ENCODE peak calls at places on chromosome 22, in seven cellular contexts. One of them, this sample, is unnamed.

GRCh38 chr22:23305321-23305910 is 125.1 kb downstream of the BCR start:
- DNase-seq in effector CD4-positive, alpha-beta T cell: no peak
- DNase-seq in RWPE1: no peak
- DNase-seq in activated CD4-positive, alpha-beta T cell treated with anti-CD3 and anti-CD28 coated beads, Interleukin-2, amount 50 U/mL, for 1 hour: no peak
- DNase-seq in putamen: no peak
- DNase-seq in activated naive CD4-positive, alpha-beta T cell: no peak
- DNase-seq in left ventricle myocardium superior: no peak
- DNase-seq in this sample: peak

GRCh38 chr22:44289429-44290171 is 23.2 kb downstream of the SHISAL1 start:
- DNase-seq in RWPE1: no peak
- DNase-seq in effector CD4-positive, alpha-beta T cell: no peak
- DNase-seq in activated CD4-positive, alpha-beta T cell treated with anti-CD3 and anti-CD28 coated beads, Interleukin-2, amount 50 U/mL, for 1 hour: no peak
- DNase-seq in activated naive CD4-positive, alpha-beta T cell: no peak
- DNase-seq in left ventricle myocardium superior: no peak
- DNase-seq in putamen: no peak
- DNase-seq in this sample: no peak

GRCh38 chr22:41833369-41834004 is 582 bp downstream of the SREBF2 start:
- DNase-seq in activated CD4-positive, alpha-beta T cell treated with anti-CD3 and anti-CD28 coated beads, Interleukin-2, amount 50 U/mL, for 1 hour: peak
- DNase-seq in putamen: peak
- DNase-seq in activated naive CD4-positive, alpha-beta T cell: no peak
- DNase-seq in RWPE1: no peak
- DNase-seq in left ventricle myocardium superior: peak
- DNase-seq in effector CD4-positive, alpha-beta T cell: peak
- DNase-seq in this sample: peak

GRCh38 chr22:46861968-46862367 is 99.5 kb downstream of the TBC1D22A start:
- DNase-seq in activated CD4-positive, alpha-beta T cell treated with anti-CD3 and anti-CD28 coated beads, Interleukin-2, amount 50 U/mL, for 1 hour: no peak
- DNase-seq in left ventricle myocardium superior: no peak
- DNase-seq in putamen: no peak
- DNase-seq in RWPE1: no peak
- DNase-seq in effector CD4-positive, alpha-beta T cell: no peak
- DNase-seq in activated naive CD4-positive, alpha-beta T cell: no peak
- DNase-seq in this sample: no peak

GRCh38 chr22:28207281-28208030 is 288.4 kb upstream of the PITPNB start:
- DNase-seq in activated CD4-positive, alpha-beta T cell treated with anti-CD3 and anti-CD28 coated beads, Interleukin-2, amount 50 U/mL, for 1 hour: no peak
- DNase-seq in effector CD4-positive, alpha-beta T cell: no peak
- DNase-seq in activated naive CD4-positive, alpha-beta T cell: no peak
- DNase-seq in putamen: no peak
- DNase-seq in RWPE1: no peak
- DNase-seq in left ventricle myocardium superior: no peak
- DNase-seq in this sample: peak

GRCh38 chr22:47629273-47629711 is 866.8 kb downstream of the TBC1D22A start:
- DNase-seq in putamen: no peak
- DNase-seq in effector CD4-positive, alpha-beta T cell: no peak
- DNase-seq in activated naive CD4-positive, alpha-beta T cell: no peak
- DNase-seq in RWPE1: no peak
- DNase-seq in activated CD4-positive, alpha-beta T cell treated with anti-CD3 and anti-CD28 coated beads, Interleukin-2, amount 50 U/mL, for 1 hour: no peak
- DNase-seq in left ventricle myocardium superior: no peak
- DNase-seq in this sample: no peak

GRCh38 chr22:24836282-24836681 is 30.3 kb downstream of the SGSM1 start:
- DNase-seq in effector CD4-positive, alpha-beta T cell: no peak
- DNase-seq in activated naive CD4-positive, alpha-beta T cell: no peak
- DNase-seq in RWPE1: no peak
- DNase-seq in putamen: no peak
- DNase-seq in activated CD4-positive, alpha-beta T cell treated with anti-CD3 and anti-CD28 coated beads, Interleukin-2, amount 50 U/mL, for 1 hour: no peak
- DNase-seq in left ventricle myocardium superior: no peak
- DNase-seq in this sample: no peak

GRCh38 chr22:25749420-25750169 is 7.6 kb downstream of the MYO18B start:
- DNase-seq in effector CD4-positive, alpha-beta T cell: no peak
- DNase-seq in RWPE1: no peak
- DNase-seq in left ventricle myocardium superior: no peak
- DNase-seq in activated CD4-positive, alpha-beta T cell treated with anti-CD3 and anti-CD28 coated beads, Interleukin-2, amount 50 U/mL, for 1 hour: no peak
- DNase-seq in activated naive CD4-positive, alpha-beta T cell: no peak
- DNase-seq in putamen: no peak
- DNase-seq in this sample: no peak

GRCh38 chr22:35617137-35617755 is at the start of gene MB:
- DNase-seq in RWPE1: no peak
- DNase-seq in activated naive CD4-positive, alpha-beta T cell: no peak
- DNase-seq in putamen: no peak
- DNase-seq in effector CD4-positive, alpha-beta T cell: no peak
- DNase-seq in left ventricle myocardium superior: peak
- DNase-seq in activated CD4-positive, alpha-beta T cell treated with anti-CD3 and anti-CD28 coated beads, Interleukin-2, amount 50 U/mL, for 1 hour: no peak
- DNase-seq in this sample: no peak

GRCh38 chr22:31477329-31477728 is 12.3 kb downstream of the EIF4ENIF1 start:
- DNase-seq in putamen: no peak
- DNase-seq in activated naive CD4-positive, alpha-beta T cell: no peak
- DNase-seq in effector CD4-positive, alpha-beta T cell: no peak
- DNase-seq in left ventricle myocardium superior: no peak
- DNase-seq in RWPE1: no peak
- DNase-seq in activated CD4-positive, alpha-beta T cell treated with anti-CD3 and anti-CD28 coated beads, Interleukin-2, amount 50 U/mL, for 1 hour: no peak
- DNase-seq in this sample: no peak

GRCh38 chr22:30240541-30241417 is 5.8 kb downstream of the LIF start:
- DNase-seq in putamen: no peak
- DNase-seq in RWPE1: no peak
- DNase-seq in left ventricle myocardium superior: no peak
- DNase-seq in activated naive CD4-positive, alpha-beta T cell: no peak
- DNase-seq in effector CD4-positive, alpha-beta T cell: no peak
- DNase-seq in activated CD4-positive, alpha-beta T cell treated with anti-CD3 and anti-CD28 coated beads, Interleukin-2, amount 50 U/mL, for 1 hour: no peak
- DNase-seq in this sample: no peak

GRCh38 chr22:23243006-23243573 is 62.8 kb downstream of the BCR start:
- DNase-seq in RWPE1: no peak
- DNase-seq in effector CD4-positive, alpha-beta T cell: peak
- DNase-seq in activated naive CD4-positive, alpha-beta T cell: no peak
- DNase-seq in left ventricle myocardium superior: no peak
- DNase-seq in putamen: no peak
- DNase-seq in activated CD4-positive, alpha-beta T cell treated with anti-CD3 and anti-CD28 coated beads, Interleukin-2, amount 50 U/mL, for 1 hour: peak
- DNase-seq in this sample: no peak

GRCh38 chr22:31905356-31905755 is 39.0 kb upstream of the YWHAH start:
- DNase-seq in activated naive CD4-positive, alpha-beta T cell: no peak
- DNase-seq in effector CD4-positive, alpha-beta T cell: no peak
- DNase-seq in putamen: no peak
- DNase-seq in left ventricle myocardium superior: no peak
- DNase-seq in activated CD4-positive, alpha-beta T cell treated with anti-CD3 and anti-CD28 coated beads, Interleukin-2, amount 50 U/mL, for 1 hour: no peak
- DNase-seq in RWPE1: no peak
- DNase-seq in this sample: no peak

GRCh38 chr22:20441631-20442484 is 4.2 kb upstream of the SCARF2 start:
- DNase-seq in effector CD4-positive, alpha-beta T cell: no peak
- DNase-seq in activated naive CD4-positive, alpha-beta T cell: no peak
- DNase-seq in putamen: no peak
- DNase-seq in activated CD4-positive, alpha-beta T cell treated with anti-CD3 and anti-CD28 coated beads, Interleukin-2, amount 50 U/mL, for 1 hour: no peak
- DNase-seq in RWPE1: no peak
- DNase-seq in left ventricle myocardium superior: peak
- DNase-seq in this sample: no peak

GRCh38 chr22:30312053-30312452 is 14.7 kb downstream of the TBC1D10A start:
- DNase-seq in effector CD4-positive, alpha-beta T cell: no peak
- DNase-seq in activated CD4-positive, alpha-beta T cell treated with anti-CD3 and anti-CD28 coated beads, Interleukin-2, amount 50 U/mL, for 1 hour: no peak
- DNase-seq in RWPE1: peak
- DNase-seq in left ventricle myocardium superior: no peak
- DNase-seq in activated naive CD4-positive, alpha-beta T cell: no peak
- DNase-seq in putamen: no peak
- DNase-seq in this sample: peak

GRCh38 chr22:40215266-40215665 is 37.5 kb downstream of the TNRC6B start:
- DNase-seq in RWPE1: no peak
- DNase-seq in left ventricle myocardium superior: peak
- DNase-seq in putamen: no peak
- DNase-seq in activated CD4-positive, alpha-beta T cell treated with anti-CD3 and anti-CD28 coated beads, Interleukin-2, amount 50 U/mL, for 1 hour: no peak
- DNase-seq in activated naive CD4-positive, alpha-beta T cell: no peak
- DNase-seq in effector CD4-positive, alpha-beta T cell: no peak
- DNase-seq in this sample: no peak

GRCh38 chr22:44520695-44521094 is 22.7 kb upstream of the RTL6 start:
- DNase-seq in putamen: no peak
- DNase-seq in effector CD4-positive, alpha-beta T cell: no peak
- DNase-seq in activated naive CD4-positive, alpha-beta T cell: no peak
- DNase-seq in activated CD4-positive, alpha-beta T cell treated with anti-CD3 and anti-CD28 coated beads, Interleukin-2, amount 50 U/mL, for 1 hour: no peak
- DNase-seq in left ventricle myocardium superior: no peak
- DNase-seq in RWPE1: no peak
- DNase-seq in this sample: no peak

GRCh38 chr22:36486619-36487384 is 5.4 kb upstream of the TXN2 start:
- DNase-seq in activated naive CD4-positive, alpha-beta T cell: no peak
- DNase-seq in putamen: no peak
- DNase-seq in activated CD4-positive, alpha-beta T cell treated with anti-CD3 and anti-CD28 coated beads, Interleukin-2, amount 50 U/mL, for 1 hour: peak
- DNase-seq in effector CD4-positive, alpha-beta T cell: peak
- DNase-seq in left ventricle myocardium superior: no peak
- DNase-seq in RWPE1: no peak
- DNase-seq in this sample: peak

GRCh38 chr22:24435323-24435645 is 7.9 kb downstream of the ADORA2A start:
- DNase-seq in RWPE1: no peak
- DNase-seq in left ventricle myocardium superior: no peak
- DNase-seq in activated CD4-positive, alpha-beta T cell treated with anti-CD3 and anti-CD28 coated beads, Interleukin-2, amount 50 U/mL, for 1 hour: no peak
- DNase-seq in activated naive CD4-positive, alpha-beta T cell: no peak
- DNase-seq in effector CD4-positive, alpha-beta T cell: no peak
- DNase-seq in putamen: no peak
- DNase-seq in this sample: no peak

GRCh38 chr22:47006433-47006832 is 244.0 kb downstream of the TBC1D22A start:
- DNase-seq in activated CD4-positive, alpha-beta T cell treated with anti-CD3 and anti-CD28 coated beads, Interleukin-2, amount 50 U/mL, for 1 hour: no peak
- DNase-seq in left ventricle myocardium superior: no peak
- DNase-seq in effector CD4-positive, alpha-beta T cell: no peak
- DNase-seq in RWPE1: no peak
- DNase-seq in activated naive CD4-positive, alpha-beta T cell: no peak
- DNase-seq in putamen: no peak
- DNase-seq in this sample: no peak

GRCh38 chr22:36026741-36027140 is 1.9 kb downstream of the RBFOX2 start:
- DNase-seq in effector CD4-positive, alpha-beta T cell: no peak
- DNase-seq in putamen: no peak
- DNase-seq in activated CD4-positive, alpha-beta T cell treated with anti-CD3 and anti-CD28 coated beads, Interleukin-2, amount 50 U/mL, for 1 hour: no peak
- DNase-seq in RWPE1: no peak
- DNase-seq in left ventricle myocardium superior: no peak
- DNase-seq in activated naive CD4-positive, alpha-beta T cell: no peak
- DNase-seq in this sample: peak

GRCh38 chr22:32411829-32412592 is at the start of gene RTCB:
- DNase-seq in activated CD4-positive, alpha-beta T cell treated with anti-CD3 and anti-CD28 coated beads, Interleukin-2, amount 50 U/mL, for 1 hour: peak
- DNase-seq in putamen: peak
- DNase-seq in left ventricle myocardium superior: peak
- DNase-seq in RWPE1: peak
- DNase-seq in effector CD4-positive, alpha-beta T cell: peak
- DNase-seq in activated naive CD4-positive, alpha-beta T cell: peak
- DNase-seq in this sample: peak

GRCh38 chr22:44449061-44449682 is 48.9 kb downstream of the RTL6 start:
- DNase-seq in left ventricle myocardium superior: no peak
- DNase-seq in putamen: no peak
- DNase-seq in effector CD4-positive, alpha-beta T cell: no peak
- DNase-seq in activated naive CD4-positive, alpha-beta T cell: no peak
- DNase-seq in RWPE1: peak
- DNase-seq in activated CD4-positive, alpha-beta T cell treated with anti-CD3 and anti-CD28 coated beads, Interleukin-2, amount 50 U/mL, for 1 hour: no peak
- DNase-seq in this sample: peak

GRCh38 chr22:32311551-32312071 is 46.1 kb upstream of the RFPL3 start:
- DNase-seq in activated CD4-positive, alpha-beta T cell treated with anti-CD3 and anti-CD28 coated beads, Interleukin-2, amount 50 U/mL, for 1 hour: no peak
- DNase-seq in putamen: no peak
- DNase-seq in RWPE1: no peak
- DNase-seq in effector CD4-positive, alpha-beta T cell: no peak
- DNase-seq in activated naive CD4-positive, alpha-beta T cell: no peak
- DNase-seq in left ventricle myocardium superior: no peak
- DNase-seq in this sample: no peak

GRCh38 chr22:50272103-50272782 is 2.1 kb upstream of the MAPK11 start:
- DNase-seq in activated CD4-positive, alpha-beta T cell treated with anti-CD3 and anti-CD28 coated beads, Interleukin-2, amount 50 U/mL, for 1 hour: no peak
- DNase-seq in putamen: no peak
- DNase-seq in activated naive CD4-positive, alpha-beta T cell: no peak
- DNase-seq in RWPE1: no peak
- DNase-seq in left ventricle myocardium superior: no peak
- DNase-seq in effector CD4-positive, alpha-beta T cell: no peak
- DNase-seq in this sample: no peak

GRCh38 chr22:27724181-27724580 is 77.4 kb downstream of the MN1 start:
- DNase-seq in effector CD4-positive, alpha-beta T cell: no peak
- DNase-seq in activated naive CD4-positive, alpha-beta T cell: no peak
- DNase-seq in activated CD4-positive, alpha-beta T cell treated with anti-CD3 and anti-CD28 coated beads, Interleukin-2, amount 50 U/mL, for 1 hour: no peak
- DNase-seq in putamen: no peak
- DNase-seq in left ventricle myocardium superior: no peak
- DNase-seq in RWPE1: no peak
- DNase-seq in this sample: no peak

GRCh38 chr22:21738081-21738480 is 2.5 kb upstream of the YPEL1 start:
- DNase-seq in RWPE1: no peak
- DNase-seq in activated naive CD4-positive, alpha-beta T cell: no peak
- DNase-seq in effector CD4-positive, alpha-beta T cell: no peak
- DNase-seq in putamen: no peak
- DNase-seq in activated CD4-positive, alpha-beta T cell treated with anti-CD3 and anti-CD28 coated beads, Interleukin-2, amount 50 U/mL, for 1 hour: no peak
- DNase-seq in left ventricle myocardium superior: no peak
- DNase-seq in this sample: no peak

GRCh38 chr22:24189249-24190158 is 8.2 kb downstream of the SUSD2 start:
- DNase-seq in RWPE1: peak
- DNase-seq in left ventricle myocardium superior: peak
- DNase-seq in effector CD4-positive, alpha-beta T cell: no peak
- DNase-seq in putamen: no peak
- DNase-seq in activated CD4-positive, alpha-beta T cell treated with anti-CD3 and anti-CD28 coated beads, Interleukin-2, amount 50 U/mL, for 1 hour: peak
- DNase-seq in activated naive CD4-positive, alpha-beta T cell: no peak
- DNase-seq in this sample: peak

GRCh38 chr22:25488244-25489020 is 76.0 kb upstream of the GRK3 start:
- DNase-seq in putamen: no peak
- DNase-seq in effector CD4-positive, alpha-beta T cell: no peak
- DNase-seq in activated naive CD4-positive, alpha-beta T cell: no peak
- DNase-seq in activated CD4-positive, alpha-beta T cell treated with anti-CD3 and anti-CD28 coated beads, Interleukin-2, amount 50 U/mL, for 1 hour: no peak
- DNase-seq in left ventricle myocardium superior: peak
- DNase-seq in RWPE1: peak
- DNase-seq in this sample: peak

GRCh38 chr22:48628891-48629559 is 1198.6 kb downstream of the BRD1 start:
- DNase-seq in activated CD4-positive, alpha-beta T cell treated with anti-CD3 and anti-CD28 coated beads, Interleukin-2, amount 50 U/mL, for 1 hour: no peak
- DNase-seq in activated naive CD4-positive, alpha-beta T cell: no peak
- DNase-seq in effector CD4-positive, alpha-beta T cell: no peak
- DNase-seq in putamen: no peak
- DNase-seq in left ventricle myocardium superior: no peak
- DNase-seq in RWPE1: no peak
- DNase-seq in this sample: no peak

GRCh38 chr22:44765571-44766285 is 13.4 kb downstream of the ARHGAP8 start:
- DNase-seq in activated CD4-positive, alpha-beta T cell treated with anti-CD3 and anti-CD28 coated beads, Interleukin-2, amount 50 U/mL, for 1 hour: no peak
- DNase-seq in activated naive CD4-positive, alpha-beta T cell: no peak
- DNase-seq in effector CD4-positive, alpha-beta T cell: no peak
- DNase-seq in putamen: no peak
- DNase-seq in left ventricle myocardium superior: no peak
- DNase-seq in RWPE1: no peak
- DNase-seq in this sample: no peak

GRCh38 chr22:28750471-28750881 is 8.6 kb downstream of the HSCB start:
- DNase-seq in putamen: no peak
- DNase-seq in effector CD4-positive, alpha-beta T cell: no peak
- DNase-seq in activated naive CD4-positive, alpha-beta T cell: no peak
- DNase-seq in RWPE1: no peak
- DNase-seq in activated CD4-positive, alpha-beta T cell treated with anti-CD3 and anti-CD28 coated beads, Interleukin-2, amount 50 U/mL, for 1 hour: no peak
- DNase-seq in left ventricle myocardium superior: no peak
- DNase-seq in this sample: peak

GRCh38 chr22:21752276-21752675 is 16.7 kb upstream of the YPEL1 start:
- DNase-seq in activated CD4-positive, alpha-beta T cell treated with anti-CD3 and anti-CD28 coated beads, Interleukin-2, amount 50 U/mL, for 1 hour: no peak
- DNase-seq in left ventricle myocardium superior: no peak
- DNase-seq in RWPE1: no peak
- DNase-seq in effector CD4-positive, alpha-beta T cell: no peak
- DNase-seq in activated naive CD4-positive, alpha-beta T cell: no peak
- DNase-seq in putamen: peak
- DNase-seq in this sample: no peak

GRCh38 chr22:45671051-45671782 is 417 bp upstream of the ATXN10 start:
- DNase-seq in RWPE1: no peak
- DNase-seq in activated naive CD4-positive, alpha-beta T cell: no peak
- DNase-seq in activated CD4-positive, alpha-beta T cell treated with anti-CD3 and anti-CD28 coated beads, Interleukin-2, amount 50 U/mL, for 1 hour: no peak
- DNase-seq in left ventricle myocardium superior: no peak
- DNase-seq in putamen: no peak
- DNase-seq in effector CD4-positive, alpha-beta T cell: no peak
- DNase-seq in this sample: no peak

GRCh38 chr22:50286275-50286674 is 16.1 kb upstream of the MAPK11 start:
- DNase-seq in putamen: no peak
- DNase-seq in RWPE1: no peak
- DNase-seq in effector CD4-positive, alpha-beta T cell: no peak
- DNase-seq in activated CD4-positive, alpha-beta T cell treated with anti-CD3 and anti-CD28 coated beads, Interleukin-2, amount 50 U/mL, for 1 hour: no peak
- DNase-seq in left ventricle myocardium superior: no peak
- DNase-seq in activated naive CD4-positive, alpha-beta T cell: no peak
- DNase-seq in this sample: no peak

GRCh38 chr22:47372596-47373385 is 610.3 kb downstream of the TBC1D22A start:
- DNase-seq in activated CD4-positive, alpha-beta T cell treated with anti-CD3 and anti-CD28 coated beads, Interleukin-2, amount 50 U/mL, for 1 hour: no peak
- DNase-seq in effector CD4-positive, alpha-beta T cell: no peak
- DNase-seq in left ventricle myocardium superior: no peak
- DNase-seq in activated naive CD4-positive, alpha-beta T cell: no peak
- DNase-seq in RWPE1: no peak
- DNase-seq in putamen: no peak
- DNase-seq in this sample: no peak

This sample was measured in HCEC 1CT.